ENCODE peak calls at places on chromosomes 13 and 19, in four cellular contexts. F, H, M and N are unnamed samples.

GRCh38 chr13:24288870-24289269 is 20.5 kb upstream of the C1QTNF9 start:
- DNase-seq in F (no peak), H (no peak), M (no peak), N (no peak)

GRCh38 chr13:26255717-26256277 is 1.9 kb downstream of the CDK8 start:
- DNase-seq in F (no peak), H (no peak), M (no peak), N (no peak)

GRCh38 chr19:3367572-3368440 is 1.4 kb downstream of the NFIC start:
- DNase-seq in F (no peak), H (no peak), M (no peak), N (no peak)

GRCh38 chr13:46386996-46387851 is at the start of gene RUBCNL:
- DNase-seq in F (no peak), H (no peak), M (peak), N (peak)

GRCh38 chr19:52398091-52398461 is 427 bp downstream of the ZNF528 start:
- DNase-seq in F (no peak), H (no peak), M (peak), N (no peak)

GRCh38 chr19:11577451-11578341 is at the start of gene ACP5:
- DNase-seq in F (no peak), H (no peak), M (peak), N (no peak)

GRCh38 chr19:45630463-45630862 is 8.7 kb downstream of the EML2 start:
- DNase-seq in F (no peak), H (peak), M (no peak), N (peak)

GRCh38 chr19:46480409-46480808 is 9.0 kb upstream of the PNMA8A start:
- DNase-seq in F (no peak), H (no peak), M (no peak), N (no peak)

GRCh38 chr19:29831041-29831548 is 19.3 kb downstream of the CCNE1 start:
- DNase-seq in F (no peak), H (no peak), M (no peak), N (peak)

GRCh38 chr19:31344403-31344802 is 4.8 kb downstream of the TSHZ3 start:
- DNase-seq in F (no peak), H (no peak), M (no peak), N (no peak)

GRCh38 chr19:51020988-51021651 is 1.6 kb upstream of the KLK10 start:
- DNase-seq in F (no peak), H (no peak), M (peak), N (no peak)

GRCh38 chr13:91174886-91175501 is 172.5 kb upstream of the MIR17HG start:
- DNase-seq in F (no peak), H (no peak), M (no peak), N (no peak)

GRCh38 chr19:35703343-35703742 is 1.0 kb upstream of the ZBTB32 start:
- DNase-seq in F (no peak), H (no peak), M (no peak), N (no peak)

GRCh38 chr13:27405521-27406134 is 18.8 kb upstream of the GTF3A start:
- DNase-seq in F (no peak), H (no peak), M (peak), N (no peak)

GRCh38 chr13:44844786-44845185 is 144.5 kb downstream of the NUFIP1 start:
- DNase-seq in F (no peak), H (no peak), M (no peak), N (no peak)

GRCh38 chr13:44848956-44849748 is 140.1 kb downstream of the NUFIP1 start:
- DNase-seq in F (no peak), H (no peak), M (no peak), N (no peak)

GRCh38 chr13:44842158-44842557 is 147.1 kb downstream of the NUFIP1 start:
- DNase-seq in F (no peak), H (no peak), M (no peak), N (no peak)

GRCh38 chr13:44840131-44840530 is 149.1 kb downstream of the NUFIP1 start:
- DNase-seq in F (no peak), H (no peak), M (no peak), N (no peak)

DNA sequence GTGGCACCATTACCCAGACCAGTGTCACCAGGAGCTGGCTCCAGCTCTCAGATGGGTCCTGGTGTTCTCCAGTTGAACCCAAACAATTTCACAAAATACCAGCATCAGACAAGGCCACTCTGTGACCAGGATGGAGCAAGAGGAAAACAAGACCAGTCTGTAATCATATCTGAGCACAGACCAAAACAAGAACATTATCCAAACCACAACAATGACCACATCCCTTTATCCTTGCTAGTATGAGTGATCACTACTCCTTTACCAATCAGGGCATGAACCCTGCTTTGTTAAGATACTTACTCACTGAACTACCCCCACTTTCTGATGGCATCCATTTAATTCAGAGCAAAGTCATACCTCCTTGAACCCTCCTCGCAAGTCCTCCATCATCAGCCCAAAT is 145.9 kb downstream of the NUFIP1 start:
- DNase-seq in F (no peak), H (no peak), M (no peak), N (no peak)
- TF ChIP-seq EGR1 in F (no peak), H (no peak), M (no peak), N (no peak)

DNA sequence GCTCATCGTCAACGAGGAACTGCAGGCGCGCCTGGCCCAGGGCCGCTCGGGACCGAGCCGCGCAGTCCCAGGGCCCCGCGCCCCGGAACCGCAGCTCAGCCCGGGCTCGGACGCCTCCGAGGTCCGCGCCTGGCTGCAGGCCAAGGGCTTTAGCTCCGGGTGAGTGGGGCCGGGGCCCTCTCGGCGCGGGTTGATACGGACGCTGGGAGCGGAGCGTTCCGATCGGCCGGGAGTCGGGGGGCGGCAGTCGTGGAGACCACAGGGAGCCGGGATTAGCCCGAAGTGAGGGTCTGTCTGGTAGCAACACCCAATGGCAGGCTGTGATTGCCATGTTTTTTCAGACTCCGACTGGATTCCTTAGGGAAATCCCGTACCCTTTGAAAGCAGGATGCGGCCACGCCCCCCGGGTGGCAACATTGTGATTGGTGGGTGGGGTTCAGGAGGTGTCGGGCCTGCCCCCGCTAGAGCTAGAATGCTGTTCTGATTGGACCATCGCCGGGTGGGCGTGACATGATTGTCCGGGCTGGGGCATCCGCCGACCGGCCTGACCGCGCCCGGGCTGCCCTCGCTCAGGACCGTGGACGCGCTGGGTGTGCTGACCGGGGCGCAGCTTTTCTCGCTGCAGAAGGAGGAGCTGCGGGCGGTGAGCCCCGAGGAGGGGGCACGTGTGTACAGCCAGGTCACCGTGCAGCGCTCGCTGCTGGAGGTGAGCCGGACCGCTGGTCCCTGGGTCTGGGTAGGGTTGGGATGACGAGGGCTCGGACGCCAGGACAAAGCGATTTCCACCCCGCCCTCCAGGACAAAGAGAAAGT is 11.3 kb downstream of the EPS8L1 start:
- DNase-seq in F (peak), H (no peak), M (no peak), N (no peak)
- TF ChIP-seq EGR1 in F (peak), H (no peak), M (no peak), N (no peak)

GRCh38 chr19:12984143-12984627 is 11.1 kb upstream of the NFIX start:
- DNase-seq in F (no peak), H (no peak), M (no peak), N (no peak)

GRCh38 chr19:12984683-12985048 is 10.6 kb upstream of the NFIX start:
- DNase-seq in F (no peak), H (no peak), M (no peak), N (no peak)

GRCh38 chr19:12983561-12984142 is 11.6 kb upstream of the NFIX start:
- DNase-seq in F (no peak), H (no peak), M (peak), N (peak)

GRCh38 chr19:12986726-12987125 is 8.5 kb upstream of the NFIX start:
- DNase-seq in F (no peak), H (no peak), M (no peak), N (no peak)

DNA sequence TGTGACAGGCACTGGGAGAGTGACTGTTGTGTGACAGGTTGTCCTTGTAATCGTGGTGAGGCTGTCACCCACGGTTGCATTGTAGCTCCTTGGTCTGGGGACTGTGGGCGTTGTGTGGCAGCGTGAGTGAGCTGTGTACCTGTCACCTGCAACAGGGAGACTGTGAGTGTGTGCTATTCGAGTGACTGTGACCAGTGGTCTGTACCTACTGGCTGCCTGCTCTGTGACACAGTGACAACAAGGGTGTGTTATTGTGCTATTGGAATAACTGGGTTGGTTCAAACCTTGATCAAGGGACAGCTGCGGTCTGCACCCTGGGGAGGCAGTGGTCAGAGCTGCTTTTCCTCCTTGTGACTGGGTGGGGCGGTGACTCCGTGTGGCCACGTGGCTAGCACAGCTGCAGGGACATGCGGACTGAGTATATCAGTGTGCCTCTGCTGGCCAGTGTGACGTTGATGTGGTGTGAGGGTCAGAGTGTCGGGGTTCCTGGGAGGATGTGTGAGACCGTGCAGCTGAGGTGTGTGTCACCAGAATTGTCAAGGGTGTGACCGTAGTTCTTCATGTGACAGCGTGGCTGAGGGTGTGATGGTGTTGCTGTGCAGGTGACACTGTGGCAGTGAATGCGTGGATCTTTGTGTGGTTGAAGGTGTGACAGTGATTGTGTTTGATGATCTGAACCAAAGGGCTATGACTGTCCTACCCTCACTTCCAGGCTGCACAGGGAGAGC is 10.1 kb upstream of the NFIX start:
- DNase-seq in F (no peak), H (no peak), M (peak), N (peak)
- TF ChIP-seq EGR1 in F (no peak), H (no peak), M (no peak), N (no peak)

GRCh38 chr19:17491287-17491686 is 20.2 kb upstream of the PGLS start:
- DNase-seq in F (no peak), H (no peak), M (no peak), N (no peak)

GRCh38 chr19:17487240-17488121 is 17.2 kb downstream of the SLC27A1 start:
- DNase-seq in F (no peak), H (no peak), M (peak), N (no peak)

GRCh38 chr19:17489392-17490030 is 19.2 kb downstream of the SLC27A1 start:
- DNase-seq in F (no peak), H (no peak), M (no peak), N (no peak)

GRCh38 chr19:17488593-17489391 is 18.5 kb downstream of the SLC27A1 start:
- DNase-seq in F (peak), H (no peak), M (peak), N (peak)

GRCh38 chr19:17490411-17490810 is 20.1 kb downstream of the SLC27A1 start:
- DNase-seq in F (no peak), H (no peak), M (no peak), N (no peak)
- TF ChIP-seq EGR1 in F (no peak), H (no peak), M (no peak), N (no peak)

DNA sequence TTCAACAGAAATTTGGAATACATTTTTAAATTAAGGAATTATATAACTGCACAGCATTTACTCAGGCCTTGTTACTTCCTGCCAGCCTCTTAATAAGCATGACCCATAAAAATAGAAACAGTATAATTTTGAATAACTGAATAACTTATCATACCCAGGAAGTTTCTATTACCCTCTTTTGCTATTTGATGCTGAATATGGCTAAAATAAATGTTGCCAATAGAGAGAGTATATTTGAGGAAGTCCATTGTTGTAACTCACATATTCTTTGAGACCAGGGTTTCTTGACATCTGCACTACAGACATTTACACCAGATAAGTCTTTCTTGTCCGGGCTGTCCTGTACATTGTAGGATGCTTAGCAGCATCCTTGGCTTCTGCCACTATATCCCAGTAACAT is 178.1 kb downstream of the KLF12 start:
- DNase-seq in F (no peak), H (no peak), M (no peak), N (no peak)
- TF ChIP-seq EGR1 in F (no peak), H (no peak), M (no peak), N (no peak)

GRCh38 chr13:31807090-31807541 is 67.8 kb downstream of the RXFP2 start:
- DNase-seq in F (no peak), H (no peak), M (no peak), N (no peak)
- TF ChIP-seq EGR1 in F (no peak), H (no peak), M (no peak), N (no peak)

DNA sequence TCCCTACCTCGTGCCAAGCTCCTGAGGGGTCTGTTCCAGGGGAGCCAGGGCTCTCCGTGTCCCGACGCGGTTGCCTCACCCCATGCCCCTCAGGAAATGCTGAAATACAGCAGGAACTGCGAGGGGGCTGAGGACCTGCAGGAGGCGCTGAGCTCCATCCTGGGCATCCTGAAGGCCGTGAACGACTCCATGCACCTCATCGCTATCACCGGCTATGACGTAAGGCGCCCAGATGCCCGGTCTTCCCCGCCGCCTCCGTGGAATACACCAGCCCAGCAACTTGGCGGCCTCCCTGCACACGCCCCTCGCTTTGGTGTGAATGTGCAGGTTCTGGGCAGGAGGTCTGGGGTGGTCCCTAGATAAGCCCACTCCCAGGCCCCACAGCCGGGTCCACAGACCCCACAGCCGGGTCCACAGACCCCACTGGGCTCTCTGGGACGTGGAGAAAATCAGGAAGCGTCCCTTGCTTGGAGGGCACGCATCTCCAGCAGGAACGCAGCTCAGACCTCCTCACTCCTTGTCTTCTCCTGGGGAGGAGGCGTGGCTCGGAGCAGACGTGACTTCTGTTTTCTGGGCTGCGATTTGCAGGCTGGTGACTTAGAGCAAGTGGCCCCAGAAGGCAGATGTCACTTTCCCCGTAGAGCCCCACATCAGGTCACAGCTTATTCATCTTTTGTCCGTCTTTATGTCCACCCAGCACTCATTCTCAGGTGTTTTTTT is 19.4 kb upstream of the F7 start:
- DNase-seq in F (no peak), H (no peak), M (peak), N (no peak)
- TF ChIP-seq EGR1 in F (no peak), H (no peak), M (no peak), N (no peak)